ENCODE peak calls at places on chromosomes 13 and 19, in eight cellular contexts. K is Caco-2; U is colonic mucosa; M is heart right ventricle; V is tibial nerve; N is ascending aorta; B is CD8-positive, alpha-beta memory T cell; X is GM23338. H is an unnamed sample. For H3K27me3 and H3K36me3, the result is how much of the 10 kb centered on the place peaks cover.

GRCh38 chr13:42807866-42808265 is 26.5 kb downstream of the FAM216B start:
- DNase-seq in N (no peak), K (no peak), M (no peak), V (no peak), B (no peak), U (no peak), X (no peak), H (no peak)

GRCh38 chr19:17402982-17403855 is 2.2 kb downstream of the BST2 start:
- DNase-seq in K (no peak), N (no peak), M (no peak), X (peak), U (no peak), V (no peak), B (no peak), H (peak)

GRCh38 chr19:277131-277530 is 14.1 kb downstream of the PLPP2 start:
- DNase-seq in N (no peak), K (no peak), X (no peak), B (no peak), U (no peak), M (no peak), V (no peak), H (peak)

GRCh38 chr19:19434483-19435045 is 29.1 kb downstream of the GATAD2A start:
- DNase-seq in N (no peak), M (peak), K (no peak), B (no peak), V (peak), U (no peak), X (no peak), H (no peak)

GRCh38 chr19:51450730-51451307 is 7.4 kb downstream of the SIGLEC8 start:
- DNase-seq in X (no peak), B (no peak), V (no peak), N (no peak), U (no peak), K (no peak), M (no peak), H (no peak)

GRCh38 chr13:59666504-59666903 is 497.2 kb downstream of the DIAPH3 start:
- DNase-seq in K (no peak), N (no peak), V (no peak), B (no peak), X (no peak), U (no peak), M (no peak), H (no peak)

GRCh38 chr19:15419413-15420025 is 731 bp upstream of the AKAP8L start:
- DNase-seq in N (no peak), V (no peak), X (no peak), B (no peak), M (no peak), U (no peak), K (no peak), H (no peak)

GRCh38 chr19:55179570-55180484 is at the start of gene SYT5:
- DNase-seq in N (no peak), X (peak), M (no peak), B (peak), V (no peak), U (peak), K (peak), H (peak)

GRCh38 chr13:36992362-36992761 is 6.8 kb downstream of the ALG5 start:
- DNase-seq in B (no peak), M (no peak), X (no peak), V (no peak), K (no peak), N (no peak), U (no peak), H (no peak)

GRCh38 chr13:59356607-59357006 is 807.1 kb downstream of the DIAPH3 start:
- DNase-seq in K (no peak), B (no peak), M (peak), U (no peak), V (no peak), N (no peak), X (no peak), H (no peak)

GRCh38 chr13:25738797-25739196 is 313.0 kb downstream of the SHISA2 start:
- DNase-seq in M (no peak), V (no peak), N (no peak), B (no peak), U (no peak), K (no peak), X (no peak), H (no peak)

GRCh38 chr13:110113284-110113764 is 193.6 kb downstream of the COL4A1 start:
- DNase-seq in X (no peak), M (no peak), N (no peak), V (no peak), U (no peak), B (no peak), K (no peak), H (peak)

GRCh38 chr13:41613984-41614581 is 156.7 kb downstream of the RGCC start:
- DNase-seq in M (peak), K (peak), V (no peak), X (no peak), U (no peak), B (no peak), N (no peak), H (no peak)

GRCh38 chr19:46678110-46678732 is 17.2 kb upstream of the DACT3 start:
- DNase-seq in V (no peak), B (peak), N (no peak), M (no peak), K (peak), X (peak), U (peak), H (peak)

GRCh38 chr19:9565900-9566705 is 18.2 kb downstream of the ZNF121 start:
- DNase-seq in B (no peak), X (peak), M (no peak), V (no peak), N (no peak), U (no peak), K (no peak), H (no peak)

GRCh38 chr19:23771348-23771747 is 12.7 kb upstream of the ZNF681 start:
- DNase-seq in X (no peak), K (no peak), M (no peak), B (no peak), U (no peak), V (no peak), N (no peak), H (no peak)

GRCh38 chr19:1860133-1860775 is 3.1 kb downstream of the KLF16 start:
- DNase-seq in B (no peak), X (peak), V (no peak), N (no peak), U (peak), M (peak), K (peak), H (peak)

GRCh38 chr19:45468159-45468651 is 409 bp downstream of the FOSB start:
- DNase-seq in U (peak), K (peak), M (no peak), X (no peak), B (peak), N (no peak), V (no peak), H (peak)

GRCh38 chr13:80630685-80631121 is 289.8 kb upstream of the SPRY2 start:
- DNase-seq in K (no peak), N (no peak), V (no peak), U (no peak), B (no peak), M (peak), X (no peak), H (no peak)

GRCh38 chr19:14004619-14005380 is 1.3 kb downstream of the RFX1 start:
- DNase-seq in X (no peak), M (peak), V (peak), B (no peak), U (peak), N (peak), K (no peak), H (no peak)

GRCh38 chr13:45925151-45925550 is 73.6 kb upstream of the SIAH3 start:
- DNase-seq in K (no peak), M (no peak), V (no peak), X (peak), U (no peak), B (no peak), N (no peak), H (no peak)

GRCh38 chr13:79668353-79668752 is 187.4 kb downstream of the NDFIP2 start:
- DNase-seq in M (no peak), V (no peak), K (no peak), X (no peak), N (no peak), B (no peak), U (no peak), H (no peak)

GRCh38 chr13:102769679-102770078 is 3.9 kb downstream of the TEX30 start:
- DNase-seq in B (no peak), N (no peak), K (no peak), X (no peak), U (no peak), M (no peak), V (no peak), H (no peak)

GRCh38 chr19:18440421-18440877 is 2.5 kb upstream of the ISYNA1 start:
- DNase-seq in M (no peak), K (peak), U (no peak), X (peak), N (no peak), V (no peak), B (no peak), H (peak)

GRCh38 chr19:33324628-33325027 is 22.3 kb upstream of the CEBPA start:
- DNase-seq in V (no peak), B (no peak), U (peak), N (no peak), M (no peak), K (no peak), X (no peak), H (no peak)

GRCh38 chr13:33123066-33123940 is 107.1 kb downstream of the KL start:
- DNase-seq in X (peak), N (peak), B (no peak), M (no peak), K (no peak), U (no peak), V (no peak), H (no peak)

GRCh38 chr13:102399791-102400618 is 1.8 kb downstream of the FGF14 start:
- DNase-seq in U (no peak), B (peak), M (no peak), V (no peak), K (no peak), X (peak), N (no peak), H (peak)

GRCh38 chr19:57171551-57172081 is 4.3 kb upstream of the DUXA start:
- DNase-seq in N (no peak), V (no peak), B (peak), K (no peak), U (peak), X (peak), M (peak), H (peak)

GRCh38 chr13:98658131-98658530 is 81.2 kb upstream of the STK24 start:
- DNase-seq in M (peak), K (no peak), N (no peak), B (no peak), V (no peak), U (peak), X (no peak), H (no peak)

GRCh38 chr13:28584873-28585317 is 74.0 kb upstream of the POMP start:
- DNase-seq in K (peak), V (no peak), U (no peak), N (no peak), M (no peak), B (no peak), X (no peak), H (no peak)

GRCh38 chr13:47859129-47859528 is 141.9 kb downstream of the SUCLA2 start:
- DNase-seq in K (no peak), B (no peak), X (peak), V (no peak), M (no peak), N (no peak), U (no peak), H (no peak)
- H3K4me3 ChIP-seq in K (no peak), B (no peak), X (no peak), V (no peak), M (no peak), N (no peak), U (no peak), H (no peak)

DNA sequence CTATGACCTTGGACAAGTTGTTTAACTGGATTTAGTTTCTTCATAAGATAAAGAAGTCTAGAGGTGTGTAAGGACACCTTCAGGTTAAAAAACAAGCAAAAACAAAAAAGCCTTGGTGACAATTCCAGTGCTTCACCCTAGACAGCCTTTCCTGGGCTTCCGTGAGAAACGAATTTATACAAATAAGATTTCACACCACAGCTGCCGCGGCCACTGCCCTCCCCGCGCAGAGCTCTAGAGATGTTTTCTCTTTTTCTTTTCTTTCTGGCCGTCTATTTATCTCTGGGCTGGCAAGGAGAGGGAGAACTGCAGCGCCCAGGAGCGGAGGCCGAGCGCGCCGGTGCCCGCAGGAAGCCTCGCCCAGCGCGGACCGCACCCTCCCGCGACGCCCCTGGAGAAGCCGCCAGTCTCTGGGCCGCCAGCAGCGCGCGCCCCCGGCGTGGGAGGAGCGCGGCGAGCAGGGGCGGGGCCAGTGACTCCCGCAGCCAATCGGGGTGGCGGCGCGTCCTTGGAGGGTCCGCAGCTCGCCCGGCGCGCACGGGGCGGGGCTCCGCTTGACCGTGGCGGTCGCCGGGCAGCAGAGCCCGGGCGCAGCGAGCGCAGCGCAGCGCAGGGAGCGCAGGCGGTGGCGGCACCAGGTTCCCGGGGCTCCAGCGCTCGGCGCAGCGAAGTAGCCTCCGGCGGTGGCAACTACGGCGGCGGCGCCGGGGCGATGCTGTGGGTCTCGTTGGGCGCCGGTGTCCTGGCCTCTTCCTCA is 107.0 kb downstream of the RXFP2 start:
- DNase-seq in N (peak), B (peak), V (peak), X (peak), U (peak), K (peak), M (peak), H (peak)
- H3K27me3 ChIP-seq in N (under half), B (under half), V (under half), X (under half), U (under half), K (under half), M (under half), H (under half)

GRCh38 chr19:11033763-11034162 is 55.5 kb upstream of the LDLR start:
- DNase-seq in X (no peak), B (no peak), K (no peak), N (no peak), U (no peak), V (no peak), M (no peak), H (no peak)

GRCh38 chr19:11035441-11036377 is 53.6 kb upstream of the LDLR start:
- DNase-seq in V (peak), M (peak), U (peak), B (peak), X (peak), N (peak), K (peak), H (peak)

GRCh38 chr19:11031421-11032070 is 57.7 kb upstream of the LDLR start:
- DNase-seq in U (no peak), X (no peak), M (no peak), B (no peak), V (no peak), K (no peak), N (no peak), H (no peak)

GRCh38 chr19:11033251-11033650 is 56.0 kb upstream of the LDLR start:
- DNase-seq in U (no peak), X (no peak), M (no peak), B (no peak), N (no peak), K (no peak), V (no peak), H (no peak)

GRCh38 chr19:11034449-11035213 is 54.6 kb upstream of the LDLR start:
- DNase-seq in N (no peak), K (no peak), X (no peak), B (no peak), U (no peak), V (no peak), M (no peak), H (no peak)
- H3K36me3 ChIP-seq in N (half or more), K (under half), X (under half), B (under half), U (under half), V (under half), M (under half), H (half or more)

GRCh38 chr19:30224689-30225606 is 147.2 kb upstream of the ZNF536 start:
- DNase-seq in V (no peak), B (no peak), U (no peak), X (peak), K (no peak), N (no peak), M (no peak), H (peak)

GRCh38 chr19:30226464-30227070 is 145.6 kb upstream of the ZNF536 start:
- DNase-seq in V (no peak), B (no peak), X (peak), K (no peak), U (no peak), N (no peak), M (no peak), H (peak)

GRCh38 chr19:30223866-30224688 is 148.1 kb upstream of the ZNF536 start:
- DNase-seq in N (no peak), X (no peak), V (no peak), K (no peak), U (no peak), M (no peak), B (no peak), H (no peak)

GRCh38 chr19:30227071-30227621 is 145.0 kb upstream of the ZNF536 start:
- DNase-seq in K (peak), N (no peak), V (no peak), M (no peak), X (peak), B (no peak), U (no peak), H (peak)

GRCh38 chr19:30225615-30226463 is 146.3 kb upstream of the ZNF536 start:
- DNase-seq in V (no peak), X (peak), U (no peak), M (no peak), N (no peak), K (no peak), B (no peak), H (peak)
- H3K4me3 ChIP-seq in V (peak), X (peak), U (peak), M (peak), N (peak), K (no peak), B (no peak), H (peak)

DNA sequence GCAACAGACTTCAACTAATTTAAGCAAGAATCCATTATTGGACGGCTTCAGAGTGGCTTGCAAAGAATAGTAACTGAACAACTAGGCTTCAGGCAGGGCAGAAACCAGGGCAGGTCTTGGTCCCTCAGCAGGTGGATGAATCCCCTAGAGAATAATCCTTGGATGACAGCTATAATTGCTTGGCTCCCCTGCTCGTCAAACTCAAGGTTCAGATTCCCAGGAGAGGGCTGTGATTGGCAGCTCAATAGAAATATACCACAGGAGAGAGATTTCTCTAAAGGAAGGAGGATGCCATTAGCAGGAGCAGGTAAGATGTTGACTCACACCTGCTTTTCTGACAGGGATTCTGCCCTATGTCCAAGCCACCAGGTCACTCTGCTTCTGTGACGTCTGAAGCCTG is 89.6 kb upstream of the PCDH8 start:
- DNase-seq in M (no peak), V (no peak), N (no peak), K (no peak), X (no peak), B (no peak), U (no peak), H (no peak)
- H3K27me3 ChIP-seq in M (under half), V (under half), N (under half), K (under half), X (under half), B (under half), U (under half), H (under half)

DNA sequence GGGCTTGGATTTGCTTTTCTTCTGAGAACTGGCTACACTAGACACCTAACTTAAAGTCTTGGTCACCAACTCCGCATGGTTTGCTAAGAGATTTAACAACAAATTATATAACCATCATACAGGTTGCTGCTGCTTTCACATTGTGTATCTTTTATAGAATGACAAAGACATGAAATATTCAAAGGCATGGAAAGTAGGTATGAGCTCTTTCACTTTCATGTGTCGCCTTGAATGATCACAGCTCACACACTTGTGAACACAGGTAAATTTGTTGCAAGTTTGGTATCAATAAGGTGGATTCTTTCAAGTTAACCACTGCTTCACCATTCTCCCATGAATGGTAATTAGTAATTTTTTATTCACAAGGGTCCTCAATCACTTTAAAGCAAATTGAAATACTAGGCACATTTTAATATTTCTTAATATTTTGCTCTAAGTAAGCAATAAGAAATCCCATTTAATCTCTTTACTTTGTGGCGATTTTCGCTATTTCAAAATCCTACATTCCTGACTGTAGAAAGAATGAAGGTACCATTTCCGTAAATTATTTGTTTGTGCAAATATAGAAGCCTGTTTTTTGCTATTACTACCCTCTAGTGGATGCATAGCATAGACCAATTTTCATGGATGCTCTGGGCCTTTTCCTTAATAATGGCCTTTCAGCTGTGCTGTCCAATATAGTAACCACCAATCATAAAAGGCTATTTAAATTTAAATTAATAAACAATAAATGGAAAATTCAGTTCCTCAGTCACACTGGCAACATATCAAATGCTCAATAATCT is 45.5 kb upstream of the FREM2 start:
- DNase-seq in U (no peak), N (no peak), V (no peak), B (no peak), K (no peak), M (no peak), X (peak), H (no peak)
- H3K36me3 ChIP-seq in U (under half), N (under half), V (under half), B (under half), K (under half), M (under half), X (under half), H (under half)

DNA sequence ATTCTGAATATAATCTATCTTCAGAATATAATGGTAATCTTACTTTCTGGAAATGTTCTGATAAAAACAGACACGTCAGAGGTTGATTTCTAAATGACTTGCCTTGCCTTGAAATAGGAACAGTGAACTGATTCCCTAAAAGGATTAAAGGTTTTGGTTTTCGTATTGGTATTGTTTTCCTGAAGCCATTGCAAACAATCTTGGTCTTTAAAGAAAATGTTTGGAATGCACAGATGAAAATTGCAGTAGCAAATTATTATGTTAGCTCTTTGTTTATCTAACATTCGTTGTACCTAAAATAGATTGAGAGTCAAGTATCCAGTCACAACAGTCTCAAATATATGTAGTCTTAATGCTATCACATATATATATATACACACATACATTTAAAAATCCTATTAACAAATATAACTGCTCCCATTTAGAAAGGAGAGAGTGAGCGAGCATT is 1.7 kb downstream of the ITM2B start:
- DNase-seq in K (no peak), X (no peak), B (no peak), V (no peak), U (no peak), M (no peak), N (no peak), H (no peak)
- H3K4me3 ChIP-seq in K (peak), X (peak), B (peak), V (peak), U (peak), M (peak), N (peak), H (peak)